ENCODE peak calls at places on chromosomes 13 and 19, in four cellular contexts. H is GM12878, L is H1, Z is K562. N is an unnamed sample.

GRCh38 chr13:30737511-30738342 is 2.4 kb downstream of the ALOX5AP start:
- DNase-seq in H (no peak), L (no peak), Z (no peak), N (no peak)

GRCh38 chr13:44906230-44906629 is 83.0 kb downstream of the NUFIP1 start:
- DNase-seq in H (no peak), L (no peak), Z (no peak), N (no peak)

GRCh38 chr19:35178701-35179100 is 24.2 kb downstream of the FXYD5 start:
- DNase-seq in H (no peak), L (no peak), Z (no peak), N (no peak)

GRCh38 chr13:60448907-60449510 is 52.0 kb downstream of the TDRD3 start:
- DNase-seq in H (no peak), L (no peak), Z (peak), N (peak)

GRCh38 chr19:15291666-15292065 is 40.7 kb downstream of the BRD4 start:
- DNase-seq in H (no peak), L (no peak), Z (no peak), N (no peak)

GRCh38 chr13:75829874-75830273 is 193.7 kb downstream of the LMO7 start:
- DNase-seq in H (no peak), L (no peak), Z (no peak), N (no peak)

GRCh38 chr19:17473041-17473440 is 2.7 kb downstream of the SLC27A1 start:
- DNase-seq in H (no peak), L (no peak), Z (peak), N (no peak)

GRCh38 chr19:55315956-55316525 is 9.1 kb downstream of the TMEM150B start:
- DNase-seq in H (no peak), L (no peak), Z (no peak), N (no peak)

GRCh38 chr19:1601613-1602064 is 3.6 kb downstream of the UQCR11 start:
- DNase-seq in H (no peak), L (no peak), Z (peak), N (no peak)

GRCh38 chr13:32035701-32036100 is 4.1 kb downstream of the FRY start:
- DNase-seq in H (no peak), L (no peak), Z (no peak), N (no peak)

GRCh38 chr13:47249296-47249695 is 352.4 kb upstream of the HTR2A start:
- DNase-seq in H (no peak), L (no peak), Z (no peak), N (no peak)

GRCh38 chr13:43446126-43446525 is 340.6 kb downstream of the ENOX1 start:
- DNase-seq in H (no peak), L (no peak), Z (no peak), N (no peak)

GRCh38 chr13:39965309-39965708 is 309.8 kb downstream of the COG6 start:
- DNase-seq in H (no peak), L (no peak), Z (no peak), N (no peak)

GRCh38 chr19:29421186-29421525 is 104.6 kb upstream of the VSTM2B start:
- DNase-seq in H (no peak), L (no peak), Z (no peak), N (no peak)

GRCh38 chr13:33261426-33262068 is 24.0 kb downstream of the STARD13 start:
- DNase-seq in H (no peak), L (no peak), Z (no peak), N (no peak)

GRCh38 chr13:98571955-98572662 is 4.8 kb downstream of the STK24 start:
- DNase-seq in H (no peak), L (no peak), Z (no peak), N (peak)

GRCh38 chr13:104473936-104474335 is 1407.7 kb upstream of the SLC10A2 start:
- DNase-seq in H (no peak), L (no peak), Z (no peak), N (no peak)

GRCh38 chr19:55508120-55508519 is 19.9 kb downstream of the SSC5D start:
- DNase-seq in H (no peak), L (no peak), Z (no peak), N (no peak)

GRCh38 chr19:18776288-18776594 is 14.9 kb downstream of the COMP start:
- DNase-seq in H (no peak), L (no peak), Z (peak), N (no peak)
- TF ChIP-seq NRF1 in H (no peak), L (no peak), Z (no peak), N (no peak)

GRCh38 chr13:80783926-80784325 is 443.0 kb upstream of the SPRY2 start:
- DNase-seq in H (no peak), L (no peak), Z (no peak), N (no peak)
- TF ChIP-seq YY1 in H (no peak), L (no peak), Z (no peak), N (no peak)

DNA sequence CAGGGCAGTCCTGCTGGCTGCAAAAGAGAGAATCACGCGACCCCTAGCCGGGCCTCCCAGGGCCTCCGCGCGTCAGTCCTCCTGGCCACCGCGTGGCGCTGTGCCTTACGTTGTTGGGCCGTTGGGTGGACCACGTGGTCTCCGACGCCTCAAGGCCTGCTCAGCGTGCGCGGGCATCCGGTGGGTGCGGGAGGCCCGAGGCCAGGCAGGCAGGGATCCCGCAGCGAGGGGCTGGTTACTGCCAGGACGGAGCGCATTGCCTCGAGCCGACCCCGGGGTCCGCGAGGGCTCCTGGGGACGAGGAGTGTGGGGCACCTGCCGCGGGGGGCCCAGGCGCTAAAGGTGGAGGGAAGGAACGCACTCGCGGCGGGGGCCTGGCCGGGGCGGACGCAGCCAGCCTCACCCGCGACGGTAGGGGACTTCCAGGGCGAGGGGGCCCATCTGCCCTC is at the start of gene TDRD12:
- DNase-seq in H (no peak), L (peak), Z (no peak), N (peak)
- TF ChIP-seq NRF1 in H (no peak), L (no peak), Z (no peak), N (no peak)

GRCh38 chr19:12800873-12801465 is 631 bp downstream of the PRDX2 start:
- DNase-seq in H (no peak), L (no peak), Z (peak), N (peak)

GRCh38 chr19:12800344-12800732 is 1.3 kb downstream of the PRDX2 start:
- DNase-seq in H (no peak), L (no peak), Z (peak), N (no peak)

GRCh38 chr19:12801466-12802266 is at the start of the genes PRDX2 and THSD8:
- DNase-seq in H (no peak), L (no peak), Z (peak), N (peak)

GRCh38 chr19:12804051-12804450 is 2.2 kb downstream of the THSD8 start:
- DNase-seq in H (no peak), L (no peak), Z (no peak), N (no peak)

GRCh38 chr19:12802267-12803106 is 618 bp downstream of the THSD8 start:
- DNase-seq in H (no peak), L (no peak), Z (peak), N (no peak)
- TF ChIP-seq YY1 in H (no peak), L (no peak), Z (no peak), N (no peak)

GRCh38 chr19:40420451-40420765 is 5.4 kb downstream of the SERTAD1 start:
- DNase-seq in H (no peak), L (no peak), Z (no peak), N (no peak)
- TF ChIP-seq NRF1 in H (no peak), L (no peak), Z (no peak), N (no peak)

GRCh38 chr13:59099182-59099950 is 1064.4 kb downstream of the DIAPH3 start:
- DNase-seq in H (no peak), L (no peak), Z (no peak), N (no peak)
- TF ChIP-seq YY1 in H (no peak), L (no peak), Z (no peak), N (no peak)

N was measured in SK-N-SH.